ENCODE peak calls at places on chromosome 9, in seven cellular contexts. One of them, this sample, is unnamed.
A peak's percentile ranks its signal among the peaks of the same experiment; 100 is the strongest.

GRCh38 chr9:134053401-134053871 is 14.4 kb downstream of the BRD3 start:
- DNase-seq in NCI-H226: no peak
- DNase-seq in anterior cingulate cortex: no peak
- DNase-seq in lower lobe of right lung: peak; percentile 43
- DNase-seq in HuH-7.5: no peak
- DNase-seq in NCI-H1105: no peak
- DNase-seq in AML-193: no peak
- DNase-seq in this sample: no peak

GRCh38 chr9:20321683-20322082 is 300.6 kb downstream of the MLLT3 start:
- DNase-seq in NCI-H226: no peak
- DNase-seq in anterior cingulate cortex: no peak
- DNase-seq in lower lobe of right lung: no peak
- DNase-seq in HuH-7.5: no peak
- DNase-seq in NCI-H1105: no peak
- DNase-seq in AML-193: no peak
- DNase-seq in this sample: no peak

GRCh38 chr9:95080961-95081658 is 236.4 kb downstream of the FANCC start:
- DNase-seq in NCI-H226: no peak
- DNase-seq in anterior cingulate cortex: peak; percentile 48
- DNase-seq in lower lobe of right lung: no peak
- DNase-seq in HuH-7.5: no peak
- DNase-seq in NCI-H1105: no peak
- DNase-seq in AML-193: no peak
- DNase-seq in this sample: no peak

GRCh38 chr9:136773386-136774044 is 9.2 kb upstream of the LCN15 start:
- DNase-seq in NCI-H226: no peak
- DNase-seq in anterior cingulate cortex: no peak
- DNase-seq in lower lobe of right lung: peak; percentile 70
- DNase-seq in HuH-7.5: no peak
- DNase-seq in NCI-H1105: no peak
- DNase-seq in AML-193: peak; percentile 5
- DNase-seq in this sample: no peak

GRCh38 chr9:33438926-33439511 is 8.4 kb downstream of the AQP3 start:
- DNase-seq in NCI-H226: no peak
- DNase-seq in anterior cingulate cortex: no peak
- DNase-seq in lower lobe of right lung: no peak
- DNase-seq in HuH-7.5: no peak
- DNase-seq in NCI-H1105: no peak
- DNase-seq in AML-193: no peak
- DNase-seq in this sample: no peak

GRCh38 chr9:37456808-37457207 is 8.4 kb downstream of the ZBTB5 start:
- DNase-seq in NCI-H226: no peak
- DNase-seq in anterior cingulate cortex: no peak
- DNase-seq in lower lobe of right lung: no peak
- DNase-seq in HuH-7.5: no peak
- DNase-seq in NCI-H1105: no peak
- DNase-seq in AML-193: no peak
- DNase-seq in this sample: no peak

GRCh38 chr9:121772600-121773285 is 121.3 kb downstream of the DAB2IP start:
- DNase-seq in NCI-H226: no peak
- DNase-seq in anterior cingulate cortex: peak; percentile 34
- DNase-seq in lower lobe of right lung: peak; percentile 47
- DNase-seq in HuH-7.5: no peak
- DNase-seq in NCI-H1105: no peak
- DNase-seq in AML-193: no peak
- DNase-seq in this sample: no peak

GRCh38 chr9:97682242-97682641 is 14.9 kb downstream of the XPA start:
- DNase-seq in NCI-H226: no peak
- DNase-seq in anterior cingulate cortex: no peak
- DNase-seq in lower lobe of right lung: no peak
- DNase-seq in HuH-7.5: no peak
- DNase-seq in NCI-H1105: no peak
- DNase-seq in AML-193: no peak
- DNase-seq in this sample: no peak

GRCh38 chr9:98974106-98974505 is 30.4 kb downstream of the COL15A1 start:
- DNase-seq in NCI-H226: no peak
- DNase-seq in anterior cingulate cortex: no peak
- DNase-seq in lower lobe of right lung: no peak
- DNase-seq in HuH-7.5: no peak
- DNase-seq in NCI-H1105: no peak
- DNase-seq in AML-193: no peak
- DNase-seq in this sample: no peak

GRCh38 chr9:35904966-35905781 is 828 bp upstream of the HRCT1 start:
- DNase-seq in NCI-H226: peak; percentile 38
- DNase-seq in anterior cingulate cortex: no peak
- DNase-seq in lower lobe of right lung: no peak
- DNase-seq in HuH-7.5: no peak
- DNase-seq in NCI-H1105: no peak
- DNase-seq in AML-193: no peak
- DNase-seq in this sample: peak; percentile 48

GRCh38 chr9:89498845-89499480 is 1.1 kb upstream of the SEMA4D start:
- DNase-seq in NCI-H226: no peak
- DNase-seq in anterior cingulate cortex: no peak
- DNase-seq in lower lobe of right lung: no peak
- DNase-seq in HuH-7.5: no peak
- DNase-seq in NCI-H1105: no peak
- DNase-seq in AML-193: peak; percentile 42
- DNase-seq in this sample: no peak

GRCh38 chr9:78884611-78885150 is 587.8 kb downstream of the PSAT1 start:
- DNase-seq in NCI-H226: peak; percentile 85
- DNase-seq in anterior cingulate cortex: no peak
- DNase-seq in lower lobe of right lung: no peak
- DNase-seq in HuH-7.5: no peak
- DNase-seq in NCI-H1105: no peak
- DNase-seq in AML-193: no peak
- DNase-seq in this sample: no peak

GRCh38 chr9:35935755-35936509 is 22.0 kb downstream of the OR2S2 start:
- DNase-seq in NCI-H226: peak; percentile 28
- DNase-seq in anterior cingulate cortex: no peak
- DNase-seq in lower lobe of right lung: no peak
- DNase-seq in HuH-7.5: no peak
- DNase-seq in NCI-H1105: no peak
- DNase-seq in AML-193: no peak
- DNase-seq in this sample: peak; percentile 78

GRCh38 chr9:105064248-105065118 is 136.5 kb upstream of the ABCA1 start:
- DNase-seq in NCI-H226: peak; percentile 90
- DNase-seq in anterior cingulate cortex: peak; percentile 71
- DNase-seq in lower lobe of right lung: peak; percentile 89
- DNase-seq in HuH-7.5: peak; percentile 44
- DNase-seq in NCI-H1105: peak; percentile 97
- DNase-seq in AML-193: peak; percentile 79
- DNase-seq in this sample: peak; percentile 91

GRCh38 chr9:79632060-79632459 is 60.3 kb downstream of the TLE4 start:
- DNase-seq in NCI-H226: no peak
- DNase-seq in anterior cingulate cortex: no peak
- DNase-seq in lower lobe of right lung: no peak
- DNase-seq in HuH-7.5: no peak
- DNase-seq in NCI-H1105: no peak
- DNase-seq in AML-193: no peak
- DNase-seq in this sample: no peak

GRCh38 chr9:83981126-83981871 is 694 bp downstream of the RMI1 start:
- DNase-seq in NCI-H226: peak; percentile 5
- DNase-seq in anterior cingulate cortex: no peak
- DNase-seq in lower lobe of right lung: no peak
- DNase-seq in HuH-7.5: peak; percentile 45
- DNase-seq in NCI-H1105: no peak
- DNase-seq in AML-193: peak; percentile 66
- DNase-seq in this sample: peak; percentile 83

GRCh38 chr9:117616436-117616835 is 87.8 kb upstream of the TLR4 start:
- DNase-seq in NCI-H226: no peak
- DNase-seq in anterior cingulate cortex: no peak
- DNase-seq in lower lobe of right lung: no peak
- DNase-seq in HuH-7.5: no peak
- DNase-seq in NCI-H1105: peak; percentile 51
- DNase-seq in AML-193: no peak
- DNase-seq in this sample: no peak

GRCh38 chr9:1429328-1429727 is 379.2 kb downstream of the DMRT2 start:
- DNase-seq in NCI-H226: no peak
- DNase-seq in anterior cingulate cortex: no peak
- DNase-seq in lower lobe of right lung: no peak
- DNase-seq in HuH-7.5: no peak
- DNase-seq in NCI-H1105: no peak
- DNase-seq in AML-193: no peak
- DNase-seq in this sample: no peak

GRCh38 chr9:117929873-117930272 is 225.7 kb downstream of the TLR4 start:
- DNase-seq in NCI-H226: no peak
- DNase-seq in anterior cingulate cortex: no peak
- DNase-seq in lower lobe of right lung: no peak
- DNase-seq in HuH-7.5: no peak
- DNase-seq in NCI-H1105: peak; percentile 55
- DNase-seq in AML-193: no peak
- DNase-seq in this sample: no peak

GRCh38 chr9:130433168-130433946 is 11.4 kb upstream of the ASS1 start:
- DNase-seq in NCI-H226: no peak
- DNase-seq in anterior cingulate cortex: no peak
- DNase-seq in lower lobe of right lung: no peak
- DNase-seq in HuH-7.5: peak; percentile 91
- DNase-seq in NCI-H1105: peak; percentile 58
- DNase-seq in AML-193: no peak
- DNase-seq in this sample: peak; percentile 49

GRCh38 chr9:134661791-134662142 is 20.2 kb downstream of the COL5A1 start:
- DNase-seq in NCI-H226: peak; percentile 78
- DNase-seq in anterior cingulate cortex: no peak
- DNase-seq in lower lobe of right lung: no peak
- DNase-seq in HuH-7.5: no peak
- DNase-seq in NCI-H1105: no peak
- DNase-seq in AML-193: no peak
- DNase-seq in this sample: peak; percentile 95

GRCh38 chr9:71355884-71356283 is 234.5 kb upstream of the TRPM3 start:
- DNase-seq in NCI-H226: no peak
- DNase-seq in anterior cingulate cortex: no peak
- DNase-seq in lower lobe of right lung: no peak
- DNase-seq in HuH-7.5: no peak
- DNase-seq in NCI-H1105: peak; percentile 71
- DNase-seq in AML-193: no peak
- DNase-seq in this sample: no peak

GRCh38 chr9:36214571-36214970 is 23.9 kb downstream of the CLTA start:
- DNase-seq in NCI-H226: no peak
- DNase-seq in anterior cingulate cortex: no peak
- DNase-seq in lower lobe of right lung: no peak
- DNase-seq in HuH-7.5: no peak
- DNase-seq in NCI-H1105: no peak
- DNase-seq in AML-193: no peak
- DNase-seq in this sample: peak; percentile 51

GRCh38 chr9:108322326-108323098 is 533.3 kb downstream of the ACTL7B start:
- DNase-seq in NCI-H226: peak; percentile 3
- DNase-seq in anterior cingulate cortex: no peak
- DNase-seq in lower lobe of right lung: no peak
- DNase-seq in HuH-7.5: no peak
- DNase-seq in NCI-H1105: peak; percentile 11
- DNase-seq in AML-193: no peak
- DNase-seq in this sample: no peak

GRCh38 chr9:81138173-81138572 is 551.2 kb downstream of the TLE1 start:
- DNase-seq in NCI-H226: no peak
- DNase-seq in anterior cingulate cortex: no peak
- DNase-seq in lower lobe of right lung: no peak
- DNase-seq in HuH-7.5: no peak
- DNase-seq in NCI-H1105: no peak
- DNase-seq in AML-193: no peak
- DNase-seq in this sample: no peak

GRCh38 chr9:78097541-78097940 is 65.9 kb upstream of the GNAQ start:
- DNase-seq in NCI-H226: no peak
- DNase-seq in anterior cingulate cortex: no peak
- DNase-seq in lower lobe of right lung: no peak
- DNase-seq in HuH-7.5: no peak
- DNase-seq in NCI-H1105: no peak
- DNase-seq in AML-193: peak; percentile 82
- DNase-seq in this sample: no peak